ENCODE peak calls at places on chromosomes 11 and 22, in six cellular contexts. One of them, this sample, is unnamed.

GRCh38 chr22:48754611-48755331 is 1072.9 kb downstream of the BRD1 start:
- DNase-seq in HepG2: no peak
- DNase-seq in SK-N-SH: no peak
- DNase-seq in H1: no peak
- DNase-seq in GM12878: no peak
- DNase-seq in K562: no peak
- DNase-seq in this sample: no peak

GRCh38 chr22:24695958-24696511 is 78.5 kb downstream of the PIWIL3 start:
- DNase-seq in HepG2: no peak
- DNase-seq in GM12878: no peak
- DNase-seq in H1: peak
- DNase-seq in K562: peak
- DNase-seq in SK-N-SH: no peak
- DNase-seq in this sample: no peak

GRCh38 chr11:66719111-66719872 is 9.7 kb downstream of the SPTBN2 start:
- DNase-seq in GM12878: no peak
- DNase-seq in HepG2: peak
- DNase-seq in H1: no peak
- DNase-seq in K562: no peak
- DNase-seq in SK-N-SH: no peak
- DNase-seq in this sample: no peak

GRCh38 chr11:35146711-35147110 is 7.7 kb downstream of the CD44 start:
- DNase-seq in GM12878: no peak
- DNase-seq in K562: no peak
- DNase-seq in H1: no peak
- DNase-seq in HepG2: no peak
- DNase-seq in SK-N-SH: no peak
- DNase-seq in this sample: peak

GRCh38 chr11:29333993-29334780 is 682.6 kb downstream of the KCNA4 start:
- DNase-seq in K562: peak
- DNase-seq in H1: no peak
- DNase-seq in HepG2: peak
- DNase-seq in SK-N-SH: peak
- DNase-seq in GM12878: peak
- DNase-seq in this sample: no peak

GRCh38 chr22:23835773-23836144 is 3.0 kb downstream of the DERL3 start:
- DNase-seq in HepG2: no peak
- DNase-seq in H1: no peak
- DNase-seq in GM12878: no peak
- DNase-seq in K562: no peak
- DNase-seq in SK-N-SH: peak
- DNase-seq in this sample: no peak

GRCh38 chr11:18452927-18453326 is 2.7 kb upstream of the LDHAL6A start:
- DNase-seq in SK-N-SH: no peak
- DNase-seq in GM12878: no peak
- DNase-seq in HepG2: no peak
- DNase-seq in K562: peak
- DNase-seq in H1: no peak
- DNase-seq in this sample: no peak

GRCh38 chr11:64947202-64947814 is 11.6 kb upstream of the GPHA2 start:
- DNase-seq in GM12878: no peak
- DNase-seq in HepG2: no peak
- DNase-seq in K562: peak
- DNase-seq in H1: no peak
- DNase-seq in SK-N-SH: no peak
- DNase-seq in this sample: no peak

GRCh38 chr22:40033586-40034380 is 39.0 kb downstream of the FAM83F start:
- DNase-seq in SK-N-SH: no peak
- DNase-seq in HepG2: no peak
- DNase-seq in K562: no peak
- DNase-seq in GM12878: no peak
- DNase-seq in H1: no peak
- DNase-seq in this sample: no peak

GRCh38 chr11:121426476-121427454 is 25.3 kb upstream of the SORL1 start:
- DNase-seq in SK-N-SH: peak
- DNase-seq in HepG2: no peak
- DNase-seq in GM12878: no peak
- DNase-seq in K562: peak
- DNase-seq in H1: peak
- DNase-seq in this sample: no peak

GRCh38 chr11:106091480-106092123 is 14.1 kb downstream of the AASDHPPT start:
- DNase-seq in GM12878: peak
- DNase-seq in H1: no peak
- DNase-seq in HepG2: no peak
- DNase-seq in SK-N-SH: no peak
- DNase-seq in K562: no peak
- DNase-seq in this sample: no peak

GRCh38 chr22:23909258-23909898 is 15.2 kb downstream of the MIF start:
- DNase-seq in HepG2: no peak
- DNase-seq in GM12878: no peak
- DNase-seq in K562: no peak
- DNase-seq in H1: no peak
- DNase-seq in SK-N-SH: no peak
- DNase-seq in this sample: no peak

GRCh38 chr11:102323542-102324261 is 6.4 kb downstream of the BIRC3 start:
- DNase-seq in K562: no peak
- DNase-seq in GM12878: no peak
- DNase-seq in H1: no peak
- DNase-seq in HepG2: no peak
- DNase-seq in SK-N-SH: no peak
- DNase-seq in this sample: no peak

GRCh38 chr11:70098936-70099335 is 20.8 kb downstream of the ANO1 start:
- DNase-seq in K562: no peak
- DNase-seq in GM12878: no peak
- DNase-seq in H1: no peak
- DNase-seq in SK-N-SH: no peak
- DNase-seq in HepG2: no peak
- DNase-seq in this sample: no peak

GRCh38 chr11:124586247-124586860 is 16.6 kb downstream of the OR8A1 start:
- DNase-seq in GM12878: no peak
- DNase-seq in SK-N-SH: peak
- DNase-seq in HepG2: peak
- DNase-seq in H1: peak
- DNase-seq in K562: peak
- DNase-seq in this sample: peak

GRCh38 chr11:32892355-32893090 is at the start of gene QSER1:
- DNase-seq in HepG2: peak
- DNase-seq in H1: peak
- DNase-seq in K562: peak
- DNase-seq in GM12878: no peak
- DNase-seq in SK-N-SH: peak
- DNase-seq in this sample: peak

GRCh38 chr11:65594991-65595920 is at the start of gene KCNK7:
- DNase-seq in H1: no peak
- DNase-seq in K562: peak
- DNase-seq in GM12878: no peak
- DNase-seq in SK-N-SH: peak
- DNase-seq in HepG2: no peak
- DNase-seq in this sample: no peak

GRCh38 chr11:112516771-112517170 is 256.1 kb upstream of the PLET1 start:
- DNase-seq in GM12878: no peak
- DNase-seq in SK-N-SH: no peak
- DNase-seq in HepG2: no peak
- DNase-seq in K562: no peak
- DNase-seq in H1: no peak
- DNase-seq in this sample: no peak

GRCh38 chr11:62710001-62710345 is 2.5 kb downstream of the GNG3 start:
- DNase-seq in H1: no peak
- DNase-seq in HepG2: no peak
- DNase-seq in GM12878: no peak
- DNase-seq in K562: no peak
- DNase-seq in SK-N-SH: no peak
- DNase-seq in this sample: no peak

GRCh38 chr11:103806130-103806900 is 230.1 kb upstream of the DDI1 start:
- DNase-seq in H1: no peak
- DNase-seq in K562: no peak
- DNase-seq in GM12878: no peak
- DNase-seq in HepG2: no peak
- DNase-seq in SK-N-SH: no peak
- DNase-seq in this sample: no peak

GRCh38 chr11:128240546-128240945 is 346.8 kb downstream of the ETS1 start:
- DNase-seq in SK-N-SH: no peak
- DNase-seq in K562: no peak
- DNase-seq in GM12878: no peak
- DNase-seq in H1: no peak
- DNase-seq in HepG2: no peak
- DNase-seq in this sample: no peak

GRCh38 chr11:103633037-103633788 is 403.2 kb upstream of the DDI1 start:
- DNase-seq in HepG2: no peak
- DNase-seq in SK-N-SH: no peak
- DNase-seq in K562: no peak
- DNase-seq in H1: no peak
- DNase-seq in GM12878: no peak
- DNase-seq in this sample: no peak

GRCh38 chr22:27905638-27906037 is 13.4 kb downstream of the PITPNB start:
- DNase-seq in H1: no peak
- DNase-seq in K562: no peak
- DNase-seq in GM12878: no peak
- DNase-seq in SK-N-SH: no peak
- DNase-seq in HepG2: no peak
- DNase-seq in this sample: no peak

GRCh38 chr11:31645747-31646146 is 136.2 kb downstream of the ELP4 start:
- DNase-seq in HepG2: peak
- DNase-seq in SK-N-SH: no peak
- DNase-seq in GM12878: no peak
- DNase-seq in K562: peak
- DNase-seq in H1: no peak
- DNase-seq in this sample: no peak

GRCh38 chr22:31537019-31537535 is 40.7 kb downstream of the SFI1 start:
- DNase-seq in HepG2: no peak
- DNase-seq in H1: no peak
- DNase-seq in GM12878: peak
- DNase-seq in K562: peak
- DNase-seq in SK-N-SH: no peak
- DNase-seq in this sample: no peak

GRCh38 chr11:58685973-58686720 is 45.6 kb downstream of the GLYAT start:
- DNase-seq in SK-N-SH: no peak
- DNase-seq in HepG2: no peak
- DNase-seq in GM12878: no peak
- DNase-seq in K562: no peak
- DNase-seq in H1: no peak
- DNase-seq in this sample: no peak

GRCh38 chr11:58691675-58692074 is 40.1 kb downstream of the GLYAT start:
- DNase-seq in HepG2: no peak
- DNase-seq in K562: no peak
- DNase-seq in GM12878: no peak
- DNase-seq in SK-N-SH: no peak
- DNase-seq in H1: no peak
- DNase-seq in this sample: no peak

GRCh38 chr11:58688779-58689503 is 42.8 kb downstream of the GLYAT start:
- DNase-seq in H1: no peak
- DNase-seq in SK-N-SH: no peak
- DNase-seq in GM12878: no peak
- DNase-seq in HepG2: no peak
- DNase-seq in K562: no peak
- DNase-seq in this sample: no peak
- TF ChIP-seq GABPA in H1: no peak
- TF ChIP-seq GABPA in SK-N-SH: no peak
- TF ChIP-seq GABPA in GM12878: no peak
- TF ChIP-seq GABPA in HepG2: no peak
- TF ChIP-seq GABPA in K562: no peak
- TF ChIP-seq GABPA in this sample: no peak

GRCh38 chr22:20858615-20859416 is at the start of the genes PI4KA and SNAP29:
- DNase-seq in HepG2: peak
- DNase-seq in H1: peak
- DNase-seq in GM12878: peak
- DNase-seq in K562: peak
- DNase-seq in SK-N-SH: peak
- DNase-seq in this sample: peak

GRCh38 chr22:20857838-20858614 is 585 bp downstream of the PI4KA start:
- DNase-seq in H1: peak
- DNase-seq in GM12878: peak
- DNase-seq in SK-N-SH: peak
- DNase-seq in HepG2: peak
- DNase-seq in K562: peak
- DNase-seq in this sample: peak

GRCh38 chr22:20853236-20853660 is 5.4 kb downstream of the PI4KA start:
- DNase-seq in SK-N-SH: no peak
- DNase-seq in K562: peak
- DNase-seq in H1: no peak
- DNase-seq in HepG2: no peak
- DNase-seq in GM12878: no peak
- DNase-seq in this sample: no peak

GRCh38 chr22:20859615-20860014 is 808 bp downstream of the SNAP29 start:
- DNase-seq in H1: no peak
- DNase-seq in GM12878: no peak
- DNase-seq in HepG2: no peak
- DNase-seq in K562: peak
- DNase-seq in SK-N-SH: no peak
- DNase-seq in this sample: no peak

DNA sequence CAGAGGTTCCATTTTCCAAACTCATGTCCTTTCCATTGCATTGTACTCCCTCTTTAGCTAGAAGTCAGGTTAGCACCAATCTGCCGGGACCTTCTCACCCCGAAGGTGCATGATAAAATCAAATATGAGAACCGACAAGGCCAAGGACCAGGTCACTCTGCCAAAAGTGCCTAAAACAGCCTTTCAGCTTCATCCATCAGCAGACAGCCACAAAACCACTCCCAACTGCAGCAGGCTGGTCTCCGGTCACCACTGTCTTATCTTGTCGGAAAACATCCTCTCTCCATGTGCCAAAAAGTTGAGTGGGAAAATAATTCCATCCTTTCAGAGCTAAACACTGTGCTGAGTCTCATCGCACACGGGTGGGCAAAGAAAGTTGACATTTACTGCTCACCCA is 1.4 kb downstream of the PI4KA start:
- DNase-seq in K562: peak
- DNase-seq in GM12878: no peak
- DNase-seq in SK-N-SH: no peak
- DNase-seq in HepG2: no peak
- DNase-seq in H1: no peak
- DNase-seq in this sample: no peak
- H3K4me3 ChIP-seq in K562: peak
- H3K4me3 ChIP-seq in GM12878: peak
- H3K4me3 ChIP-seq in SK-N-SH: peak
- H3K4me3 ChIP-seq in HepG2: peak
- H3K4me3 ChIP-seq in H1: peak
- H3K4me3 ChIP-seq in this sample: peak

GRCh38 chr11:129323896-129324522 is 51.6 kb upstream of the BARX2 start:
- DNase-seq in HepG2: peak
- DNase-seq in H1: peak
- DNase-seq in K562: no peak
- DNase-seq in SK-N-SH: no peak
- DNase-seq in GM12878: no peak
- DNase-seq in this sample: peak
- TF ChIP-seq GABPA in HepG2: no peak
- TF ChIP-seq GABPA in H1: no peak
- TF ChIP-seq GABPA in K562: no peak
- TF ChIP-seq GABPA in SK-N-SH: no peak
- TF ChIP-seq GABPA in GM12878: no peak
- TF ChIP-seq GABPA in this sample: peak

DNA sequence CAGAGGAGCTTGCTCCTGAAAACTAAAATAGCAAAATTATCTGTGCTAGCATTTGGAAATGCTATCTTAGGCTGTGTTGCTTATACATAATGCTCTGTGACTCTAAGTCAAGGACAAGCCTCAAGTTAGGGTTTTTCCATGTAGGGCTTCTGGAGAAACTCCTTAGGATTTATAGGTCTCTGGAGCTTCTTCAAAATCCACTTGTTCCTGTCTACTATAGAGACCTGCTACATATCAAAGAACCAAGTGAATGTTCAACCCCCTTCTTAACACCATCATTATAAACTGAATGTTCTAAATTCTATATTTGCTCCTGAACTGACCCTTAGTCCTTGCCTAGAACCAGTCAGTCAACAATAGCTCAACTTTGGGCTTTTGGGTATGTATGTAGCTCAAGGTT is 523.1 kb upstream of the CCDC90B start:
- DNase-seq in K562: no peak
- DNase-seq in H1: no peak
- DNase-seq in GM12878: no peak
- DNase-seq in HepG2: no peak
- DNase-seq in SK-N-SH: no peak
- DNase-seq in this sample: no peak
- H3K4me3 ChIP-seq in K562: no peak
- H3K4me3 ChIP-seq in H1: no peak
- H3K4me3 ChIP-seq in GM12878: no peak
- H3K4me3 ChIP-seq in HepG2: no peak
- H3K4me3 ChIP-seq in SK-N-SH: no peak
- H3K4me3 ChIP-seq in this sample: no peak